ENCODE peak calls at places on chromosome 9, in ten cellular contexts. P, L, N, Y, V, X, F, K, O and W are unnamed samples.

GRCh38 chr9:121842612-121842978 is 191.2 kb downstream of the DAB2IP start:
- DNase-seq in P (no peak), L (no peak), N (peak), Y (peak), V (no peak), X (no peak), F (no peak), K (no peak), O (no peak), W (no peak)

GRCh38 chr9:133275105-133276000 is at the start of gene ABO:
- DNase-seq in P (no peak), L (no peak), N (no peak), Y (peak), V (no peak), X (no peak), F (no peak), K (no peak), O (no peak), W (no peak)

GRCh38 chr9:37976714-37977477 is 73.0 kb upstream of the SLC25A51 start:
- DNase-seq in P (no peak), L (no peak), N (no peak), Y (peak), V (no peak), X (peak), F (peak), K (no peak), O (no peak), W (peak)

GRCh38 chr9:82490019-82490499 is 501.5 kb downstream of the SPATA31D1 start:
- DNase-seq in P (no peak), L (no peak), N (peak), Y (peak), V (no peak), X (no peak), F (peak), K (no peak), O (no peak), W (no peak)

GRCh38 chr9:3906437-3907213 is 380.8 kb upstream of the RFX3 start:
- DNase-seq in P (no peak), L (no peak), N (peak), Y (peak), V (no peak), X (no peak), F (peak), K (no peak), O (peak), W (no peak)

GRCh38 chr9:130177898-130178805 is 5.9 kb downstream of the NCS1 start:
- DNase-seq in P (no peak), L (no peak), N (no peak), Y (no peak), V (no peak), X (no peak), F (peak), K (no peak), O (no peak), W (no peak)

GRCh38 chr9:72415948-72416347 is 50.9 kb upstream of the ZFAND5 start:
- DNase-seq in P (no peak), L (no peak), N (no peak), Y (no peak), V (no peak), X (no peak), F (no peak), K (no peak), O (no peak), W (no peak)

GRCh38 chr9:123093141-123093540 is 59.7 kb downstream of the GPR21 start:
- DNase-seq in P (no peak), L (no peak), N (no peak), Y (no peak), V (no peak), X (no peak), F (no peak), K (no peak), O (no peak), W (no peak)

GRCh38 chr9:113949206-113950078 is 73.3 kb downstream of the ZNF618 start:
- DNase-seq in P (no peak), L (no peak), N (no peak), Y (no peak), V (peak), X (no peak), F (no peak), K (no peak), O (no peak), W (no peak)

GRCh38 chr9:5612187-5612535 is 16.7 kb upstream of the RIC1 start:
- DNase-seq in P (no peak), L (no peak), N (no peak), Y (no peak), V (no peak), X (no peak), F (no peak), K (no peak), O (no peak), W (no peak)

GRCh38 chr9:130191749-130192120 is 19.5 kb downstream of the NCS1 start:
- DNase-seq in P (no peak), L (no peak), N (no peak), Y (no peak), V (no peak), X (peak), F (no peak), K (no peak), O (no peak), W (no peak)

GRCh38 chr9:4141201-4141750 is 158.6 kb downstream of the GLIS3 start:
- DNase-seq in P (no peak), L (no peak), N (no peak), Y (peak), V (no peak), X (no peak), F (no peak), K (no peak), O (no peak), W (no peak)